ENCODE peak calls at places on chromosome 13, in four cellular contexts. F, N, T and V are unnamed samples.

GRCh38 chr13:60590775-60591174 is 193.8 kb downstream of the TDRD3 start:
- DNase-seq in F (no peak), T (no peak), N (no peak), V (no peak)

GRCh38 chr13:30847697-30848307 is 58.3 kb upstream of the MEDAG start:
- DNase-seq in N (no peak), F (no peak), T (no peak), V (no peak)

GRCh38 chr13:105442941-105443340 is 1092.5 kb downstream of the EFNB2 start:
- DNase-seq in N (no peak), F (no peak), T (no peak), V (no peak)

GRCh38 chr13:30829145-30829544 is 76.9 kb upstream of the MEDAG start:
- DNase-seq in T (no peak), N (no peak), F (no peak), V (no peak)

GRCh38 chr13:113499936-113500335 is 9.4 kb upstream of the DCUN1D2 start:
- DNase-seq in F (no peak), N (no peak), T (no peak), V (no peak)

GRCh38 chr13:35349673-35350278 is 126.7 kb downstream of the MAB21L1 start:
- DNase-seq in T (no peak), F (no peak), N (no peak), V (no peak)

GRCh38 chr13:50529154-50529882 is 314.2 kb downstream of the DLEU7 start:
- DNase-seq in N (peak; percentile 72), T (peak; percentile 78), F (peak; percentile 87), V (peak; percentile 95)

GRCh38 chr13:109986851-109987250 is 200.5 kb upstream of the IRS2 start:
- DNase-seq in F (no peak), T (no peak), N (no peak), V (no peak)

GRCh38 chr13:45403081-45403480 is 15.1 kb downstream of the SLC25A30 start:
- DNase-seq in N (no peak), F (no peak), T (no peak), V (no peak)

GRCh38 chr13:98930014-98930625 is 47.7 kb downstream of the DOCK9 start:
- DNase-seq in F (no peak), T (no peak), N (no peak), V (no peak)

GRCh38 chr13:36158606-36159005 is 27.4 kb upstream of the DCLK1 start:
- DNase-seq in F (no peak), T (no peak), N (no peak), V (no peak)

GRCh38 chr13:35812730-35813129 is 318.5 kb downstream of the DCLK1 start:
- DNase-seq in N (no peak), F (no peak), T (no peak), V (no peak)

GRCh38 chr13:36088001-36088400 is 43.2 kb downstream of the DCLK1 start:
- DNase-seq in N (no peak), T (no peak), F (no peak), V (no peak)

GRCh38 chr13:50726164-50726563 is 117.3 kb downstream of the DLEU7 start:
- DNase-seq in F (no peak), N (no peak), T (no peak), V (no peak)

GRCh38 chr13:49844191-49844590 is 51.7 kb upstream of the KPNA3 start:
- DNase-seq in N (no peak), T (no peak), F (no peak), V (no peak)

GRCh38 chr13:20182231-20182846 is 10.4 kb downstream of the GJB2 start:
- DNase-seq in N (no peak), F (peak; percentile 48), T (no peak), V (peak; percentile 54)

GRCh38 chr13:78194904-78195639 is 276.4 kb upstream of the EDNRB start:
- DNase-seq in N (no peak), T (no peak), F (no peak), V (no peak)

GRCh38 chr13:107480130-107480529 is 735.2 kb downstream of the LIG4 start:
- DNase-seq in F (no peak), T (no peak), N (no peak), V (no peak)

GRCh38 chr13:103022328-103022727 is 43.9 kb downstream of the SLC10A2 start:
- DNase-seq in F (no peak), N (no peak), T (no peak), V (no peak)

GRCh38 chr13:76231522-76232167 is 595.5 kb downstream of the LMO7 start:
- DNase-seq in F (no peak), N (no peak), T (no peak), V (no peak)

GRCh38 chr13:34364633-34365032 is 546.7 kb downstream of the RFC3 start:
- DNase-seq in N (no peak), T (no peak), F (no peak), V (peak; percentile 5)

GRCh38 chr13:20332361-20333096 is 100.4 kb upstream of the GJB6 start:
- DNase-seq in T (no peak), F (no peak), N (no peak), V (no peak)

GRCh38 chr13:66915596-66916185 is 314.4 kb downstream of the PCDH9 start:
- DNase-seq in T (no peak), N (no peak), F (no peak), V (no peak)

GRCh38 chr13:36549771-36550170 is 117.5 kb downstream of the CCNA1 start:
- DNase-seq in F (no peak), T (no peak), N (no peak), V (no peak)

GRCh38 chr13:79765331-79765730 is 284.4 kb downstream of the NDFIP2 start:
- DNase-seq in T (no peak), F (no peak), N (no peak), V (no peak)

GRCh38 chr13:40494932-40495619 is 171.4 kb downstream of the FOXO1 start:
- DNase-seq in T (no peak), N (no peak), F (no peak), V (no peak)

GRCh38 chr13:80262051-80262695 is 78.8 kb downstream of the SPRY2 start:
- DNase-seq in F (no peak), T (no peak), N (no peak), V (no peak)

GRCh38 chr13:101242720-101243119 is 173.6 kb downstream of the NALCN start:
- DNase-seq in F (no peak), T (no peak), N (no peak), V (no peak)

GRCh38 chr13:83498045-83498444 is 384.2 kb downstream of the SLITRK1 start:
- DNase-seq in T (no peak), N (no peak), F (no peak), V (no peak)

GRCh38 chr13:66265446-66265845 is 964.7 kb downstream of the PCDH9 start:
- DNase-seq in F (no peak), N (no peak), T (no peak), V (no peak)

GRCh38 chr13:90826688-90827087 is 520.8 kb upstream of the MIR17HG start:
- DNase-seq in F (no peak), N (no peak), T (no peak), V (no peak)
- TF ChIP-seq CTCF in F (no peak), N (no peak), T (no peak), V (no peak)

DNA sequence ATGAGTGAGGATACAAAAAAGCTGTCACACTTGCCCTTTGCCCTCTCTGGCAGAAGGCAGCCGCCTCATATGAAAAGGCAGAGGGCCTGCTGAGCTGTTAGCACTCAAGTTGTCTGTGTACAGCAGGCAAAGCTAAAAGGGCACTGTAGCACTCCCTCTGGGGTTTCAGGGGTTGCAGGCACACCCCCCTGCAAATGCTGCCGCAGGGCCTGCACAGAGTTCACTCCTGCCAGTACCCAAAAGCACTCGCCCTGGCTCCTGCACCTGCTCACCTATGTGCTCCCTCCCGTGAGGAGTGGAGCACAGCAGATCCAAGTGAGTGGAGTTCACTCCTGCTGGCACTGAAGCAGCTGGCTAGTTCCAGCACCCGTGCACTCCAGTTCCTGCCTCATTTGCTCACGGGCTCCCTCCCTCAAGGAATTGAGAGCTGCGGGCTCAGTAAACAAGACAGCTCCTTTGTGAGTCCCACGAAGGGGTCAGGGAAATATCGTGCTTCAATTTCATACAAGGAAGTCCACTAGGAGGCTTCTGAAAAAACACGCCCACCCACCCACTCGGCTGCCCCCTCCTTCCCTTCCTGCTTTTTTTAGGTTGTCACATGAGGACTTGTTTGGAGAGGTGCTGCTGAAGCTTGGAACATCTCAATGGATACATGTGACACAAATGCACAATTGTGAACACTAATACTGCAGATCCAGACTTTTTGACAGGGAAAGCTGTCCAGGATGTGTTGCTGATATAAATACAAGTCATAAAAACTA is 9.9 kb upstream of the RCBTB2 start:
- DNase-seq in F (peak; percentile 58), T (no peak), N (no peak), V (peak; percentile 90)
- H3K27ac ChIP-seq in F (no peak overlapping the region), T (peak overlapping the region; percentile 36), N (peak overlapping the region; percentile 60), V (peak overlapping the region; percentile 84)

DNA sequence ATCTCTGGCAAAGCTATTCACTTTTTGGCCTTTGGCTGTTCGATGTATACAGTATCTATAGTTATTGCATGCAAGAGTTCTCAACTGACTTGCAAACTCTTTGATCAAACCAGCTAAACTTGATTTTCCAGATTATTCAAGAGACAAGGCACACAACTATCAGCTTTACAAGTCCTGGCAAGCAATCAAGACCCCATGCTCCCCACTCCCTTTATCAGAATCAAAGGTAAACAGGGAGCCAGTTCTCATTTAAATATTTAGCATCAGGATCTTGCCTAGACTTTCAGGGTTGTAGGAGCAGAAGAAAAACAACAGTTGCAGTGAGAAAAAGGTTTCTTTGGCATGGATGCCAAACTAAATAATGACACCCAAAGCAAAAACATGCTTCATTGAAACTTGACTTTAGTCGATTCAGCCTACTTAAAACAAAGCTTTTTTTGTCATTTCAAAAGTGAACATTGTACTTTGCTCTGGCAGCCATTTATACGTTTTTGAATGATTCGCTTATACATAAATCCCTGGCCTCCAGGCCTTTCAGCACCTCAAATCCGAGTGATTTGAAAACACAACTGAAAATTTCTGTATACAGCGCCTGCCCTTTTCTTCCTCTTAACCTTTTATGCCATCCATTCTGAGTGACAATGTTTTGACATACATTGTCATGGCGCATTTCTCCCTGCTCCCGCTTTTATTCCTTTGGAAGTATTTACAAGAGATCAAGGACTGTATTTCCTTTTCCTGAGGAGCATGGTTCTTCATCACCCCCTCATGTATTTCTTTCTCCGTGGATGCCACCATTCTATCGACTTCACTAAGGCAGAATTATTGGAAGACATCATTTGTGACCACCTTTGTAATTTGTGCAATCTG is 340.8 kb downstream of the KLF5 start:
- DNase-seq in N (no peak), T (no peak), F (peak; percentile 68), V (no peak)
- H3K4me3 ChIP-seq in N (no peak overlapping the region), T (no peak overlapping the region), F (no peak overlapping the region), V (no peak overlapping the region)

GRCh38 chr13:27783111-27783510 is 9.2 kb upstream of the GSX1 start:
- DNase-seq in N (no peak), F (no peak), T (no peak), V (no peak)
- TF ChIP-seq CTCF in N (peak; percentile 51), F (peak; percentile 33), T (no peak), V (no peak)

GRCh38 chr13:112252744-112253590 is 123.2 kb upstream of the SPACA7 start:
- DNase-seq in T (peak; percentile 65), N (no peak), F (no peak), V (no peak)

GRCh38 chr13:112251930-112252585 is 124.1 kb upstream of the SPACA7 start:
- DNase-seq in T (no peak), N (no peak), F (no peak), V (no peak)

GRCh38 chr13:112248909-112249592 is 127.1 kb upstream of the SPACA7 start:
- DNase-seq in N (no peak), T (peak; percentile 53), F (no peak), V (no peak)

GRCh38 chr13:112249644-112250610 is 126.2 kb upstream of the SPACA7 start:
- DNase-seq in N (no peak), F (no peak), T (peak; percentile 65), V (no peak)

GRCh38 chr13:112250788-112251445 is 125.2 kb upstream of the SPACA7 start:
- DNase-seq in T (peak; percentile 44), N (no peak), F (no peak), V (no peak)
- H3K27ac ChIP-seq in T (no peak overlapping the region), N (no peak overlapping the region), F (no peak overlapping the region), V (no peak overlapping the region)

GRCh38 chr13:25762795-25763377 is 288.9 kb downstream of the SHISA2 start:
- DNase-seq in T (no peak), F (no peak), N (no peak), V (no peak)
- H3K4me3 ChIP-seq in T (no peak overlapping the region), F (no peak overlapping the region), N (no peak overlapping the region), V (no peak overlapping the region)